ENCODE peak calls at places on chromosome 12, in four cellular contexts. J is lung, N is GM23248, G is iris pigment epithelial cell. A is an unnamed sample.

GRCh38 chr12:93453633-93454032 is 11.9 kb upstream of the UBE2N start:
- DNase-seq in J (no peak), N (peak), G (peak), A (no peak)

GRCh38 chr12:47949441-47950341 is 13.7 kb upstream of the TMEM106C start:
- DNase-seq in J (peak), N (peak), G (peak), A (peak)

GRCh38 chr12:52495385-52495784 is 2.3 kb upstream of the KRT6A start:
- DNase-seq in J (no peak), N (peak), G (peak), A (no peak)

GRCh38 chr12:26523708-26524150 is 309.3 kb downstream of the ITPR2 start:
- DNase-seq in J (peak), N (peak), G (peak), A (peak)

GRCh38 chr12:34219046-34219770 is 196.9 kb downstream of the ALG10 start:
- DNase-seq in J (no peak), N (no peak), G (no peak), A (no peak)

GRCh38 chr12:8508912-8509841 is 4.1 kb upstream of the CLEC4D start:
- DNase-seq in J (no peak), N (no peak), G (no peak), A (no peak)

GRCh38 chr12:112796067-112796466 is 4.5 kb downstream of the RPH3A start:
- DNase-seq in J (no peak), N (no peak), G (peak), A (no peak)

GRCh38 chr12:70618371-70618770 is 18.9 kb downstream of the PTPRB start:
- DNase-seq in J (no peak), N (no peak), G (no peak), A (no peak)

GRCh38 chr12:130713581-130713991 is 2.5 kb downstream of the RIMBP2 start:
- DNase-seq in J (no peak), N (peak), G (no peak), A (no peak)

GRCh38 chr12:52539024-52539820 is 13.7 kb downstream of the KRT71 start:
- DNase-seq in J (no peak), N (peak), G (no peak), A (peak)

GRCh38 chr12:28258998-28259397 is 68.7 kb downstream of the CCDC91 start:
- DNase-seq in J (no peak), N (peak), G (peak), A (peak)

GRCh38 chr12:68455676-68456345 is 123.6 kb upstream of the MDM1 start:
- DNase-seq in J (no peak), N (no peak), G (no peak), A (no peak)

GRCh38 chr12:60052483-60052882 is 456.7 kb downstream of the SLC16A7 start:
- DNase-seq in J (no peak), N (no peak), G (peak), A (peak)

GRCh38 chr12:50085615-50085928 is 430 bp downstream of the SMARCD1 start:
- DNase-seq in J (no peak), N (peak), G (no peak), A (no peak)

GRCh38 chr12:54958048-54958658 is 26.4 kb downstream of the TESPA1 start:
- DNase-seq in J (peak), N (peak), G (peak), A (peak)

GRCh38 chr12:6873094-6874006 is at the start of gene SPSB2:
- DNase-seq in J (peak), N (peak), G (peak), A (peak)

GRCh38 chr12:118813778-118814359 is 167.5 kb upstream of the SRRM4 start:
- DNase-seq in J (no peak), N (no peak), G (no peak), A (no peak)

GRCh38 chr12:93777249-93777648 is 100.1 kb downstream of the CRADD start:
- DNase-seq in J (no peak), N (peak), G (peak), A (peak)

GRCh38 chr12:66061557-66062279 is 68.8 kb downstream of the LLPH start:
- DNase-seq in J (no peak), N (no peak), G (no peak), A (no peak)

GRCh38 chr12:27841392-27841882 is 61.4 kb upstream of the MANSC4 start:
- DNase-seq in J (no peak), N (peak), G (peak), A (no peak)

GRCh38 chr12:98296462-98297079 is 218.8 kb upstream of the TMPO start:
- DNase-seq in J (no peak), N (no peak), G (no peak), A (no peak)

GRCh38 chr12:132218915-132219314 is 74.7 kb downstream of the NOC4L start:
- DNase-seq in J (no peak), N (no peak), G (no peak), A (no peak)

GRCh38 chr12:6084261-6084968 is 40.1 kb downstream of the VWF start:
- DNase-seq in J (no peak), N (peak), G (peak), A (no peak)

GRCh38 chr12:8154526-8154925 is 2.3 kb upstream of the ZNF705A start:
- DNase-seq in J (no peak), N (no peak), G (no peak), A (no peak)

GRCh38 chr12:49277466-49277865 is 12.6 kb downstream of the TUBA1C start:
- DNase-seq in J (no peak), N (no peak), G (no peak), A (no peak)

GRCh38 chr12:2283910-2284309 is 231.1 kb downstream of the CACNA1C start:
- DNase-seq in J (no peak), N (peak), G (peak), A (no peak)

GRCh38 chr12:79842630-79843029 is 92.3 kb downstream of the PPP1R12A start:
- DNase-seq in J (no peak), N (no peak), G (peak), A (no peak)

GRCh38 chr12:52080403-52081201 is 1.1 kb downstream of the SMIM41 start:
- DNase-seq in J (no peak), N (no peak), G (no peak), A (no peak)

GRCh38 chr12:122051231-122051876 is 27.2 kb upstream of the MLXIP start:
- DNase-seq in J (no peak), N (no peak), G (no peak), A (no peak)

GRCh38 chr12:39937119-39937518 is 168.8 kb downstream of the SLC2A13 start:
- DNase-seq in J (no peak), N (no peak), G (no peak), A (no peak)

GRCh38 chr12:6792522-6793201 is 3.3 kb downstream of the CD4 start:
- DNase-seq in J (no peak), N (no peak), G (no peak), A (no peak)

A was measured in stromal cell of bone marrow.